ENCODE peak calls at places on chromosomes 4 and X, in seven cellular contexts. X is H9, Y is IMR-90, B is neuronal stem cell, P is mesenchymal stem cell, U is H1, J is trophoblast cell. H is an unnamed sample.

GRCh38 chrX:68396953-68397352 is 36.3 kb downstream of the OPHN1 start:
- DNase-seq in U (no peak), B (no peak), P (no peak), J (no peak), X (no peak), Y (peak; percentile 2), H (peak; percentile 13)

GRCh38 chr4:144645621-144646522 is at the start of gene HHIP:
- DNase-seq in B (no peak), X (peak; percentile 53), Y (peak; percentile 65), J (peak; percentile 3), U (peak; percentile 64), P (peak; percentile 47), H (peak; percentile 61)

GRCh38 chr4:87559090-87559837 is 30.1 kb upstream of the SPARCL1 start:
- DNase-seq in J (no peak), X (peak; percentile 58), U (peak; percentile 49), B (peak; percentile 14), Y (no peak), P (no peak), H (peak; percentile 78)

GRCh38 chrX:19964017-19964710 is 26.7 kb downstream of the BCLAF3 start:
- DNase-seq in B (no peak), U (no peak), X (no peak), J (no peak), P (no peak), Y (no peak), H (no peak)

GRCh38 chr4:155974476-155974749 is 20.7 kb upstream of the CTSO start:
- DNase-seq in U (no peak), B (no peak), J (no peak), Y (peak; percentile 17), P (no peak), X (no peak), H (no peak)

GRCh38 chrX:123450217-123450616 is 266.1 kb downstream of the GRIA3 start:
- DNase-seq in P (no peak), Y (peak; percentile 1), B (peak; percentile 0), J (no peak), U (no peak), X (no peak), H (peak; percentile 6)

GRCh38 chr4:53937918-53938317 is 126.5 kb downstream of the CHIC2 start:
- DNase-seq in J (peak; percentile 68), X (no peak), Y (peak; percentile 95), P (peak; percentile 81), B (no peak), U (no peak), H (peak; percentile 93)

GRCh38 chrX:57453901-57454300 is 137.9 kb upstream of the ZXDB start:
- DNase-seq in U (no peak), X (peak; percentile 32), Y (peak; percentile 4), P (no peak), B (no peak), J (no peak), H (peak; percentile 65)

GRCh38 chr4:146960634-146961033 is 15.0 kb upstream of the TTC29 start:
- DNase-seq in U (no peak), Y (no peak), B (no peak), J (no peak), P (no peak), X (no peak), H (no peak)

GRCh38 chr4:154595807-154596206 is 5.3 kb upstream of the FGA start:
- DNase-seq in Y (no peak), X (no peak), J (no peak), U (no peak), B (no peak), P (peak; percentile 3), H (no peak)

GRCh38 chrX:45714864-45715263 is 514.2 kb upstream of the DIPK2B start:
- DNase-seq in U (no peak), Y (peak; percentile 71), B (no peak), X (no peak), P (peak; percentile 79), J (peak; percentile 5), H (no peak)

GRCh38 chr4:71456841-71457240 is 118.0 kb downstream of the SLC4A4 start:
- DNase-seq in J (peak; percentile 32), U (no peak), Y (peak; percentile 91), B (no peak), X (no peak), P (peak; percentile 94), H (no peak)

DNA sequence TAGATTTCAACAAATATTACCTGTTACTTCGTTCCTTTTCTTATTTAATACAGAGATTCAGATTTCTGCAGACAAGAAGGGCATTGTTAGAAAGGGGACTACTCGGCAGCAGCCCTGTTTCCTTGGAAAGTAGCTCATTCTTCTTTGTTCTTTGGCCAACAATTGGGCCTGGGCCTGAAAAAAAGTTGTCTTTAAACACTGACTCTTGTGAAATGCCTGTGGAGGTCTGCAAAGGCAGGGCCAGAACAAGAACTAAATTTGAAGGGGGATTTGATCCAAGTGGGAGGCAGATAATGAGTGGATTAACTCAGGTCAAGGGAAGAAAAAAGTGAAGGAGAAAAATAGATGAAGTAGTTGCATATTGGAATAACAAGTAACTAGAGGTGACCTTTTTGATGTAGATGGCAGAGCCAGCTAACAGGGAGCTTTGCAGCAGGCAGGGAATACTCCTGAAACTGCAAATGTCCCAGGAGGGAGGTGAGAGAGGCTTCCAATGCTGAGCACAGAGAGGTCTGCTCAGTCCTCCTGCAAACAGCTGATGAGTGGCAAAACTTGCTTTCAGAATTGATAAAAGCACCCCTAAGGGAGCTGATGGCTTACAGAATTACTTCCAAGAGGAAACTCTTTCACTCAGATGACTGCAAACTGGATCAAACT is 393.2 kb upstream of the HS3ST1 start:
- DNase-seq in B (peak; percentile 21), P (no peak), J (no peak), X (peak; percentile 60), Y (no peak), U (peak; percentile 45), H (no peak)
- H3K27ac ChIP-seq in B (peak overlapping the region; percentile 67), P (no peak overlapping the region), J (no peak overlapping the region), X (no peak overlapping the region), Y (no peak overlapping the region), U (no peak overlapping the region), H (no peak overlapping the region)

GRCh38 chr4:61805979-61806378 is 605.9 kb downstream of the ADGRL3 start:
- DNase-seq in J (no peak), X (no peak), P (no peak), B (no peak), U (no peak), Y (no peak), H (no peak)

GRCh38 chr4:61799794-61800193 is 599.7 kb downstream of the ADGRL3 start:
- DNase-seq in Y (no peak), J (no peak), P (no peak), B (no peak), X (no peak), U (no peak), H (no peak)

DNA sequence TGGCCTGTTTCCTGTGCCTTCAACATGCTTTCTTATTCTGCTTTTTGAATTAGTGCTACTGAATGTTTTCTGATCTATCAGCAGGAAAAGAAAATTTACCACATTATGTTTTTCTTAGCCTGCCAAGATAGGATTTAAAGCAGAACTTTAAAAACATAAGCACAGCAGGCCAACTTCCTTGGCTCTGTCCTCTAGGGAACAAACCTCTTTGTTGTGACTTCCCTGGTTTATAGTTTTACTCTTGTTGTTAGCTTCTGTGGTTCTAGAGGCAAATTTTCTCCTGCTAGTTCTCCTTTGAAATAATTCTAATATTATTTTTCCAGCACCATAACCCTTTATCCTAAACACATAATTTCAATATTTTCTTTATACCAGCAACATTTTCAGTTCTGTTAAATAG is 605.1 kb downstream of the ADGRL3 start:
- DNase-seq in Y (no peak), B (no peak), X (no peak), U (no peak), J (no peak), P (no peak), H (no peak)
- H2BK120ac ChIP-seq in Y (no peak overlapping the region), B (no peak overlapping the region), X (no peak overlapping the region), U (no peak overlapping the region), J (no peak overlapping the region), P (no peak overlapping the region), H (no peak overlapping the region)

GRCh38 chr4:99461623-99462401 is 26.7 kb upstream of the ADH7 start:
- DNase-seq in J (no peak), P (no peak), X (no peak), Y (no peak), B (no peak), U (no peak), H (no peak)

GRCh38 chr4:99458911-99459447 is 23.8 kb upstream of the ADH7 start:
- DNase-seq in U (no peak), Y (peak; percentile 4), P (no peak), X (no peak), B (no peak), J (peak; percentile 80), H (peak; percentile 39)

GRCh38 chr4:99457676-99458075 is 22.5 kb upstream of the ADH7 start:
- DNase-seq in X (no peak), B (no peak), J (no peak), P (no peak), U (no peak), Y (no peak), H (no peak)

GRCh38 chr4:99459546-99460042 is 24.5 kb upstream of the ADH7 start:
- DNase-seq in P (no peak), X (no peak), Y (no peak), B (no peak), U (no peak), J (no peak), H (no peak)

GRCh38 chr4:99457270-99457669 is 22.1 kb upstream of the ADH7 start:
- DNase-seq in Y (no peak), B (no peak), X (no peak), U (no peak), P (no peak), J (no peak), H (peak; percentile 11)
- H3K23ac ChIP-seq in Y (no peak overlapping the region), B (no peak overlapping the region), X (no peak overlapping the region), U (no peak overlapping the region), P (no peak overlapping the region), J (no peak overlapping the region), H (no peak overlapping the region)

GRCh38 chr4:37826282-37827029 is at the start of gene PGM2:
- DNase-seq in P (peak; percentile 81), X (peak; percentile 92), J (peak; percentile 80), U (peak; percentile 95), Y (peak; percentile 73), B (peak; percentile 77), H (peak; percentile 92)

GRCh38 chr4:37827802-37828321 is 1.4 kb downstream of the PGM2 start:
- DNase-seq in X (no peak), U (no peak), Y (no peak), J (no peak), P (no peak), B (peak; percentile 57), H (no peak)

GRCh38 chr4:37828843-37829242 is 2.4 kb downstream of the PGM2 start:
- DNase-seq in X (no peak), J (no peak), P (no peak), Y (no peak), B (no peak), U (no peak), H (no peak)

GRCh38 chr4:37825943-37826281 is 574 bp upstream of the PGM2 start:
- DNase-seq in U (peak; percentile 52), Y (no peak), X (peak; percentile 27), B (peak; percentile 40), J (no peak), P (no peak), H (no peak)

DNA sequence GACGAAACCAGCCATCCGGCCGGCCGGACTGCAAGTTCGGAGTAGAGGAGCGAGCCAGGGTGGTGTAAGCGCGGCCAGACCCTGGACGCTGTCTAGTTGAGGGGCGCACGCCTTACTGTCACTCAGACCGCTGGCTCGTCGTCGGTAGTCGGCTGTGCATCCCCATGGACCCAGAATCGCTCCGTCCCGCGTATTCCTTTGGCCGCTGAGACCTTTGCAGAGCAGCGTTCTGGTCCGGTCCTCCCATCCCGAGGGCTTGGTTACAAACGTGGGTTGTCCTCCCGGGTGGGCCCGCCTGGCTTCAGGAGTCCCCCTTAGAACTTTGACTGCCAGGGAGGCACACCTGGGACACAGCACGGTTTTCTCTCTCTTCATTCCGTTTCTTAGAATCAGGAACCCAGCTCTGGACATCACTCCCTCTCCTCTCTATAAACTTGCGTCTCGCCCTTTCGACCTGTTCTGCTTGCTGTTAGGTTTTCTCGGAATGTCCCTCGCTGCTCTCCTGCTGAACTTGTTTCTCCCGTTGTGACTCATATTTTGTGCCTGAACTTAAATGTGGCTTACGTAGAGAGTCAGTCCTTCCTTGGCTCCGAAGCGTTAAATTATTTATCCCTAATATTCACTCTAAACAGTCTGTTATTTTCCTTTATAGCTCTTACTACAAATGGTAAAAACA is 682 bp downstream of the PGM2 start:
- DNase-seq in J (peak; percentile 75), U (no peak), P (peak; percentile 41), X (no peak), Y (peak; percentile 61), B (no peak), H (peak; percentile 44)
- H3K27ac ChIP-seq in J (no peak overlapping the region), U (no peak overlapping the region), P (no peak overlapping the region), X (no peak overlapping the region), Y (peak overlapping the region; percentile 61), B (no peak overlapping the region), H (no peak overlapping the region)

H was measured in mesendoderm.